ENCODE peak calls at places on chromosomes 6 and 20, in six cellular contexts. I is heart left ventricle, G is bronchial epithelial cell, E is psoas muscle, W is AG09309, R is lower leg skin. B is an unnamed sample.

GRCh38 chr6:1285589-1286340 is 26.1 kb upstream of the FOXQ1 start:
- DNase-seq in R (no peak), G (peak), W (no peak), E (no peak), I (peak), B (no peak)

GRCh38 chr6:40755749-40756452 is 168.7 kb upstream of the LRFN2 start:
- DNase-seq in R (no peak), E (no peak), I (no peak), G (no peak), W (no peak), B (no peak)

GRCh38 chr20:51639206-51639832 is 96.8 kb upstream of the NFATC2 start:
- DNase-seq in W (no peak), I (peak), E (peak), R (peak), G (peak), B (peak)

GRCh38 chr6:157434349-157435016 is 53.5 kb downstream of the ZDHHC14 start:
- DNase-seq in R (no peak), W (peak), I (peak), G (no peak), E (peak), B (no peak)

GRCh38 chr20:62985089-62985778 is 21.5 kb downstream of the BHLHE23 start:
- DNase-seq in R (no peak), W (no peak), G (no peak), I (peak), E (no peak), B (no peak)

GRCh38 chr20:35823937-35824336 is 52.1 kb downstream of the PHF20 start:
- DNase-seq in E (no peak), I (no peak), G (no peak), W (no peak), R (no peak), B (no peak)

GRCh38 chr6:12767016-12767415 is 50.4 kb downstream of the PHACTR1 start:
- DNase-seq in R (no peak), E (no peak), G (no peak), W (no peak), I (no peak), B (no peak)

GRCh38 chr6:147078602-147079001 is 125.6 kb upstream of the STXBP5 start:
- DNase-seq in R (no peak), W (no peak), G (no peak), I (no peak), E (no peak), B (no peak)

GRCh38 chr6:31453259-31453658 is 44.7 kb upstream of the MICB start:
- DNase-seq in I (no peak), R (no peak), W (no peak), G (peak), E (no peak), B (no peak)

GRCh38 chr20:58639182-58640146 is 11.6 kb upstream of the STX16 start:
- DNase-seq in E (no peak), I (no peak), R (peak), G (no peak), W (no peak), B (no peak)

GRCh38 chr20:16216227-16217210 is 356.7 kb downstream of the KIF16B start:
- DNase-seq in G (no peak), E (no peak), W (no peak), I (no peak), R (no peak), B (no peak)

GRCh38 chr20:32773880-32774279 is 11.7 kb downstream of the DNMT3B start:
- DNase-seq in E (no peak), G (no peak), I (no peak), R (no peak), W (no peak), B (no peak)

GRCh38 chr6:45116714-45117410 is 211.3 kb upstream of the RUNX2 start:
- DNase-seq in E (no peak), W (peak), R (no peak), I (no peak), G (peak), B (no peak)

GRCh38 chr20:25586877-25587276 is 1.5 kb upstream of the NINL start:
- DNase-seq in I (no peak), W (no peak), E (no peak), G (no peak), R (peak), B (no peak)

GRCh38 chr20:8389381-8390368 is 257.6 kb downstream of the PLCB1 start:
- DNase-seq in E (no peak), I (no peak), G (peak), R (no peak), W (no peak), B (peak)

GRCh38 chr6:579339-579738 is 77.6 kb downstream of the HUS1B start:
- DNase-seq in W (no peak), E (no peak), I (no peak), R (no peak), G (no peak), B (no peak)

GRCh38 chr6:144259988-144260387 is 25.1 kb upstream of the UTRN start:
- DNase-seq in W (peak), R (no peak), I (no peak), E (no peak), G (no peak), B (no peak)

GRCh38 chr20:37640600-37641561 is 52.9 kb upstream of the CTNNBL1 start:
- DNase-seq in G (no peak), E (no peak), R (no peak), W (no peak), I (no peak), B (no peak)

GRCh38 chr20:25320035-25320800 is 70.4 kb downstream of the ABHD12 start:
- DNase-seq in I (no peak), R (peak), G (no peak), W (no peak), E (no peak), B (no peak)

GRCh38 chr6:39102024-39102820 is 12.8 kb downstream of the SAYSD1 start:
- DNase-seq in I (no peak), W (peak), R (no peak), E (no peak), G (no peak), B (peak)

GRCh38 chr6:153170511-153170910 is 39.4 kb upstream of the RGS17 start:
- DNase-seq in G (peak), R (no peak), E (no peak), I (no peak), W (no peak), B (no peak)

GRCh38 chr6:158517581-158517980 is 42.3 kb upstream of the TMEM181 start:
- DNase-seq in W (no peak), E (no peak), R (no peak), I (no peak), G (no peak), B (peak)

GRCh38 chr20:22691369-22692118 is 107.2 kb upstream of the FOXA2 start:
- DNase-seq in G (peak), R (peak), E (peak), I (peak), W (peak), B (peak)

GRCh38 chr6:138493413-138493812 is 5.9 kb downstream of the NHSL1 start:
- DNase-seq in R (no peak), E (no peak), I (no peak), G (peak), W (peak), B (no peak)

GRCh38 chr6:158850807-158851115 is 31.6 kb upstream of the EZR start:
- DNase-seq in W (no peak), I (no peak), G (no peak), E (no peak), R (no peak), B (no peak)

GRCh38 chr6:26754212-26754611 is 94.7 kb upstream of the ZNF322 start:
- DNase-seq in E (no peak), G (no peak), R (no peak), W (no peak), I (no peak), B (no peak)

GRCh38 chr6:143598466-143599080 is 79.2 kb upstream of the PHACTR2 start:
- DNase-seq in E (no peak), G (no peak), R (no peak), I (no peak), W (no peak), B (peak)

DNA sequence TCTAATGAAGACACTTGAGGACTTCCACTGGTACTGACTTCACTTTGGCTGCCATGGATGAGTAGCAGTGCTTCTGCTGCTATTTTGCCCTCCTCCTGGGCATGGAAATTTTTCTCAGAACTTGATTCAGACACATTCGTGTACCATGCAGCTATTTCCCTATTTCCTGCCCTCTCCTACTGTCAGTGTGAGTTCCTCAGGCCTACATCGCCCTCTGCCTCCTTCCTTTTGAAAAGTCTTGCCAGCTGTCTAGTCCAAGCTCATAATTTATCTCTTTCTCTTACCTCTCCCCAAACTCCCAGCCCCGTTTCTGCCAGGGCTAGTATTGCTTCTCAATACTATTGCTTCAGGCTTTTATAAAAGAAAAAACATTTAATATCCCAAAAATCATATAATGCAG is 470.2 kb downstream of the ADGRB3 start:
- DNase-seq in R (no peak), I (no peak), G (no peak), E (no peak), W (no peak), B (no peak)
- TF ChIP-seq CTCF in R (no peak), I (no peak), G (no peak), E (no peak), W (no peak), B (no peak)

DNA sequence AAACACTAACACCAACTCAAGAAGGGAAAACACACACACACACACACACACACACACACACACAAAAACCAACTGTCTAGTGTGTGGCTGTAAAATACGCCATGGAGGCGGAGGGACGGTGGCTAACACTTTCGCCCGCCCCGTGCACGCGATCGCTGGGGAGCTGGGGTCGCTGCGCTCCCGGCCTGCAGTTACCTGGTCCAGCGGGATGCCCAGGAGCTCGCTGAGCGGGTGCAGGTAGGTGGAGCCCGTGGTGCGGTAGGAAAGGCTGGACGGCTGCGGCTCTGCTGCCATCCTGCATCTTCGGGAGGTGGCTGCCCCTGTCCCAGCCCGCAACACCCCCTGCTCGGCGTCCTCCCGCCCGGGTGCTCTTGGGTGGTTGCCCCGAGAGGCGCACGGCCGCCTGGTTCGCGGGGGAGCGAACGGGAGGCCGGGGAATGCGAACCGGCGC is 303 bp downstream of the MBOAT1 start:
- DNase-seq in E (no peak), G (peak), R (no peak), W (no peak), I (no peak), B (peak)
- TF ChIP-seq CTCF in E (no peak), G (no peak), R (no peak), W (no peak), I (no peak), B (no peak)

DNA sequence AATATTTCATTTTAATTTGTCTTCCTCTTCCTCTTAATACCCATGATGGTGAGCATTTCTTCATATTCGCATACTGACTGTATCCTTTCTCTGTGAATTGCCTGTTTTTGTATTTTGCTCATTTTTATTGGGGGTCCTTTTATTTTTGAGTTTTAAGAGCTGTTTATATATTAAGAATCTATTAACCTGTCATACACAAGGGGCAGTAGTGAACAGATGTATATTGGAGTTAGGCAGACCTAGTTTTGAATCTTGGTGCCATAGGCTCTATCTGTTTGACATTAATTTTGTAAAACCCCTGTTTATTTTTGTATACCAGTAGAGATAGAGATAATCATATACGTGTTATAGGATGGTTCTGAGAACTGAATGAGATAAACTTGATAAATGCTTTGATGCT is 3.1 kb upstream of the WFDC5 start:
- DNase-seq in G (no peak), W (no peak), R (no peak), E (no peak), I (no peak), B (no peak)
- TF ChIP-seq CTCF in G (peak), W (no peak), R (no peak), E (no peak), I (no peak), B (no peak)

GRCh38 chr6:52909531-52909930 is at the start of gene GSTA3:
- DNase-seq in I (no peak), W (no peak), G (no peak), R (no peak), E (no peak), B (no peak)

GRCh38 chr6:52900536-52900935 is 9.0 kb downstream of the GSTA3 start:
- DNase-seq in E (no peak), G (no peak), R (no peak), W (no peak), I (no peak), B (no peak)

GRCh38 chr6:52909131-52909530 is 367 bp downstream of the GSTA3 start:
- DNase-seq in R (no peak), E (no peak), I (no peak), W (no peak), G (peak), B (no peak)

GRCh38 chr6:52910091-52910490 is 593 bp upstream of the GSTA3 start:
- DNase-seq in E (no peak), G (no peak), I (no peak), R (no peak), W (no peak), B (no peak)

GRCh38 chr6:52904562-52905279 is 4.8 kb downstream of the GSTA3 start:
- DNase-seq in R (no peak), E (no peak), W (no peak), G (no peak), I (no peak), B (no peak)
- TF ChIP-seq CTCF in R (no peak), E (no peak), W (peak), G (peak), I (no peak), B (no peak)

GRCh38 chr20:10673176-10673830 is 496 bp downstream of the JAG1 start:
- DNase-seq in W (no peak), R (no peak), E (peak), I (peak), G (no peak), B (peak)
- TF ChIP-seq CTCF in W (no peak), R (no peak), E (no peak), I (peak), G (no peak), B (no peak)